ENCODE peak calls at places on chromosomes 2 and 18, in five cellular contexts. A is AML-193, F is NCI-H774, R is nucleus accumbens, Q is left ventricle myocardium inferior. M is an unnamed sample.

GRCh38 chr2:171469176-171469575 is 35.1 kb downstream of the DCAF17 start:
- DNase-seq in A (no peak), F (no peak), R (no peak), Q (no peak), M (no peak)

GRCh38 chr2:71665168-71666093 is 212.1 kb downstream of the DYSF start:
- DNase-seq in A (no peak), F (no peak), R (no peak), Q (no peak), M (no peak)

GRCh38 chr2:8672940-8673339 is 8.9 kb upstream of the ID2 start:
- DNase-seq in A (no peak), F (no peak), R (no peak), Q (no peak), M (peak; percentile 27)

GRCh38 chr2:109648041-109648527 is 33.9 kb downstream of the SOWAHC start:
- DNase-seq in A (no peak), F (no peak), R (no peak), Q (no peak), M (no peak)

GRCh38 chr2:86298411-86299390 is 38.7 kb downstream of the REEP1 start:
- DNase-seq in A (no peak), F (no peak), R (peak; percentile 39), Q (no peak), M (no peak)

GRCh38 chr2:177467646-177468045 is 75.1 kb downstream of the AGPS start:
- DNase-seq in A (no peak), F (no peak), R (no peak), Q (no peak), M (no peak)

GRCh38 chr18:11950824-11951223 is 30.5 kb upstream of the IMPA2 start:
- DNase-seq in A (no peak), F (peak; percentile 14), R (no peak), Q (no peak), M (no peak)

GRCh38 chr2:13000644-13001375 is 284.1 kb downstream of the TRIB2 start:
- DNase-seq in A (no peak), F (no peak), R (no peak), Q (no peak), M (no peak)

GRCh38 chr2:14304326-14304725 is 328.2 kb upstream of the LRATD1 start:
- DNase-seq in A (no peak), F (no peak), R (no peak), Q (no peak), M (no peak)

GRCh38 chr2:170816499-170817246 is at the start of gene GAD1:
- DNase-seq in A (peak; percentile 82), F (peak; percentile 87), R (peak; percentile 71), Q (peak; percentile 24), M (peak; percentile 70)

GRCh38 chr2:191740016-191740419 is 62.1 kb downstream of the NABP1 start:
- DNase-seq in A (peak; percentile 9), F (no peak), R (no peak), Q (no peak), M (no peak)

GRCh38 chr2:48250943-48251342 is 279.0 kb upstream of the STON1 start:
- DNase-seq in A (peak; percentile 96), F (no peak), R (no peak), Q (no peak), M (no peak)

GRCh38 chr2:150234787-150235512 is 252.5 kb downstream of the RND3 start:
- DNase-seq in A (no peak), F (no peak), R (no peak), Q (no peak), M (no peak)

GRCh38 chr2:65416945-65417344 is 15.5 kb downstream of the SPRED2 start:
- DNase-seq in A (no peak), F (peak; percentile 27), R (no peak), Q (no peak), M (peak; percentile 53)

GRCh38 chr18:13566941-13567762 is 159.2 kb downstream of the FAM210A start:
- DNase-seq in A (peak; percentile 33), F (no peak), R (peak; percentile 81), Q (peak; percentile 39), M (peak; percentile 86)

GRCh38 chr2:166972418-166972817 is 84.1 kb downstream of the XIRP2 start:
- DNase-seq in A (no peak), F (no peak), R (no peak), Q (no peak), M (no peak)

M was measured in lower lobe of right lung.